ENCODE peak calls at places on chromosomes 3 and 15, in five cellular contexts. N, L, G, D and Z are unnamed samples.

GRCh38 chr15:85582719-85583089 is 202.3 kb downstream of the AKAP13 start:
- DNase-seq in N (no peak), L (no peak), G (no peak), D (no peak), Z (no peak)

GRCh38 chr15:31268911-31269784 is 57.5 kb upstream of the KLF13 start:
- DNase-seq in N (peak; percentile 5), L (no peak), G (no peak), D (no peak), Z (no peak)

GRCh38 chr3:188573286-188573928 is 419.4 kb downstream of the LPP start:
- DNase-seq in N (peak; percentile 18), L (no peak), G (no peak), D (no peak), Z (no peak)

GRCh38 chr3:98814799-98815450 is 51.8 kb downstream of the ST3GAL6 start:
- DNase-seq in N (no peak), L (no peak), G (no peak), D (no peak), Z (no peak)

GRCh38 chr15:51621917-51622268 is 678 bp downstream of the DMXL2 start:
- DNase-seq in N (peak; percentile 46), L (peak; percentile 21), G (peak; percentile 7), D (no peak), Z (peak; percentile 25)

GRCh38 chr3:27718459-27718858 is 3.7 kb downstream of the EOMES start:
- DNase-seq in N (no peak), L (no peak), G (no peak), D (no peak), Z (no peak)

GRCh38 chr3:177615015-177615414 is 417.7 kb upstream of the TBL1XR1 start:
- DNase-seq in N (no peak), L (no peak), G (peak; percentile 82), D (no peak), Z (no peak)

GRCh38 chr3:12194209-12194608 is 35.5 kb upstream of the TIMP4 start:
- DNase-seq in N (no peak), L (peak; percentile 36), G (no peak), D (no peak), Z (no peak)

GRCh38 chr3:197286678-197287077 is 11.7 kb downstream of the DLG1 start:
- DNase-seq in N (no peak), L (no peak), G (no peak), D (no peak), Z (no peak)

GRCh38 chr15:40038267-40038653 is 721 bp downstream of the SRP14 start:
- DNase-seq in N (no peak), L (no peak), G (no peak), D (no peak), Z (no peak)

GRCh38 chr3:141929341-141929995 is 53.0 kb downstream of the ATP1B3 start:
- DNase-seq in N (no peak), L (no peak), G (no peak), D (no peak), Z (no peak)

GRCh38 chr15:90264649-90265048 is 823 bp upstream of the NGRN start:
- DNase-seq in N (no peak), L (no peak), G (peak; percentile 60), D (no peak), Z (no peak)

GRCh38 chr3:67819447-67819846 is 165.0 kb upstream of the SUCLG2 start:
- DNase-seq in N (no peak), L (no peak), G (no peak), D (no peak), Z (no peak)

GRCh38 chr15:60134609-60135008 is 130.5 kb downstream of the FOXB1 start:
- DNase-seq in N (no peak), L (no peak), G (no peak), D (no peak), Z (no peak)

DNA sequence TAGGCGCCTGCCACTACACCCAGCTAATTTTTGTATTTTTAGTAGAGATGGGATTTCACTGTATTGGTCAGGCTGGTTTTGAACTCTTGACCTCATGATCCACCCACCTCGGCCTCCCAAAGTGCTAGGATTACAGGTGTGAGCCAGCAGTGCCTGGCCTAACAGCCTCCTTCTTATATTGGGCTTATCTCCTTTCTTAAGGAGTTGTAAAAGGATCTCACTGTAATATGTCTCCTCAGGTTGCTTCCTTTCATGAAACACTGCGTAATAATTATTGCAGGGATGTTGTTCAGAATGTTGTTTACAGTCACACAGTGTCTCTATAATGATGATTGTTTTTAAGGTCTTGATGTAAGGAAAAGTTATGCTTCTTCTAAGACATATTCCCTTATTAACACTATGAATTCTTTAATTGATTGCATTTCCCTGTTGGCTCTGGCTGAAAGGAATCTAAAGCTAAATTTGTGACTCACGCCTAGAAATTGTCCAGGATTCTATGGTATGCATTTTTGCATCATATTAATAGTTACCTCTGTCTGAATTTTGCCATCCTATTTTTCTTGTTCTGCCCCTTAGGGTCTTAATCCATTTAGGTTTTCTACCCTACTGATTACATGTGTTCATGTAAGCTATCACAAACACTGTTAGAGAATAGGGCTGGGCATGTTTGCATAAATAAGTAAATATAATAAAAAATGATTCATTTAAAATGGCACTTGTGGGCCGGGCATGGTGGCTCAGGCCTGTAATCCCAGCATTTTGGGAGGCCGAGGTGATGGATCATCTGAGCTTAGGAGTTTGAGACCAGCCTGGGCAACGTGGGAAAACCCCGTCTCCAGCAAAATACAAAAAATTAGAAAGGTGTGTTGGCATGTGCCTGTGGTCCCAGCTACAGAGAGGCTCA is 24.5 kb upstream of the RNF111 start:
- DNase-seq in N (no peak), L (no peak), G (no peak), D (no peak), Z (no peak)
- TF ChIP-seq SP1 in N (no peak), L (no peak), G (no peak), D (no peak), Z (no peak)

GRCh38 chr3:169390310-169390731 is 273.2 kb downstream of the MECOM start:
- DNase-seq in N (no peak), L (no peak), G (no peak), D (no peak), Z (no peak)
- TF ChIP-seq SP1 in N (no peak), L (no peak), G (no peak), D (no peak), Z (no peak)

GRCh38 chr3:129032716-129033115 is 27.9 kb upstream of the GP9 start:
- DNase-seq in N (no peak), L (no peak), G (no peak), D (no peak), Z (no peak)
- TF ChIP-seq SP1 in N (no peak), L (no peak), G (no peak), D (no peak), Z (no peak)

GRCh38 chr3:152307829-152308474 is 39.2 kb downstream of the MBNL1 start:
- DNase-seq in N (no peak), L (no peak), G (peak; percentile 58), D (no peak), Z (no peak)

GRCh38 chr3:152313430-152313829 is 44.7 kb downstream of the MBNL1 start:
- DNase-seq in N (no peak), L (no peak), G (no peak), D (no peak), Z (no peak)

GRCh38 chr3:152309031-152309430 is 40.3 kb downstream of the MBNL1 start:
- DNase-seq in N (no peak), L (no peak), G (no peak), D (no peak), Z (no peak)

GRCh38 chr3:152308475-152308844 is 39.7 kb downstream of the MBNL1 start:
- DNase-seq in N (no peak), L (no peak), G (no peak), D (no peak), Z (no peak)

DNA sequence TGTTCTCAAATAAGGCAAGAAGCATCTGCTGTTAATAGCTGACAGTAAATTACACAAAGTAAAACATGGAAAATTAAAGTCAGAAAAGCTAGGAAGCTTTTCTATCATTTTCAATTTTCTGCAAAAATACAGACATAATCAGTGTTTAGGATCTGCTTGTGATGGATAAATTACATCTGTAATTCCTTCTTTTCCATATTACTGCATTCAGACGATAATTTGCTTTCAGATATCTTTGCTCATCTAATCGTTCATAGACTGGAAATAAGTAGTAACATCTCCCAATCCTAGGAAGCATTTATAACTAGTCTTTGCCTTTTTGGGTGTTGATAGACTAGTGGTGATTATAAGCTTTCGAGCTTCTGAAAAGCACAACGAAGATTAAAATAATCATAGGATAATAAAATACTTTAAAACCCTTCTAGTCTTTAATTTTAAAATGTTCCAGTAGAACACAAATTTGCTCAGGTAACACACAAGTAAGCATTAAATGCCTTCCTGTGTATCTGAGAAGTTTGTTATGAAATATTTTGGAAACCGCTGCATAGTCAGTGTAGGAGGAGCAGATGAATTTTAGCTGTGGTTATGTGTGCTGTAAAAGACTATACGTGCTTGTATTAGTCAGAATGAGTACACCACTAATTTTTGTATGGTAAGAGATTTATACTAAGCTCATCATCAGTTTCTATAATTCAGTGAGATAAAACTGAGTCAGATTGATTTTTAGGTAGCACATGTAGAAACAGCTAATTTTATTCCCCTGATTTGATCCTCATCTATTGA is 41.0 kb downstream of the MBNL1 start:
- DNase-seq in N (no peak), L (no peak), G (no peak), D (no peak), Z (no peak)
- TF ChIP-seq SP1 in N (no peak), L (no peak), G (no peak), D (no peak), Z (no peak)

GRCh38 chr15:45161666-45162065 is 26.1 kb downstream of the SHF start:
- DNase-seq in N (no peak), L (no peak), G (no peak), D (no peak), Z (no peak)

GRCh38 chr15:45163508-45163856 is 24.3 kb downstream of the SHF start:
- DNase-seq in N (no peak), L (no peak), G (no peak), D (no peak), Z (no peak)

GRCh38 chr15:45164914-45165313 is 22.9 kb downstream of the SHF start:
- DNase-seq in N (no peak), L (no peak), G (no peak), D (no peak), Z (no peak)

GRCh38 chr15:45165536-45165935 is 22.2 kb downstream of the SHF start:
- DNase-seq in N (no peak), L (no peak), G (no peak), D (no peak), Z (no peak)

DNA sequence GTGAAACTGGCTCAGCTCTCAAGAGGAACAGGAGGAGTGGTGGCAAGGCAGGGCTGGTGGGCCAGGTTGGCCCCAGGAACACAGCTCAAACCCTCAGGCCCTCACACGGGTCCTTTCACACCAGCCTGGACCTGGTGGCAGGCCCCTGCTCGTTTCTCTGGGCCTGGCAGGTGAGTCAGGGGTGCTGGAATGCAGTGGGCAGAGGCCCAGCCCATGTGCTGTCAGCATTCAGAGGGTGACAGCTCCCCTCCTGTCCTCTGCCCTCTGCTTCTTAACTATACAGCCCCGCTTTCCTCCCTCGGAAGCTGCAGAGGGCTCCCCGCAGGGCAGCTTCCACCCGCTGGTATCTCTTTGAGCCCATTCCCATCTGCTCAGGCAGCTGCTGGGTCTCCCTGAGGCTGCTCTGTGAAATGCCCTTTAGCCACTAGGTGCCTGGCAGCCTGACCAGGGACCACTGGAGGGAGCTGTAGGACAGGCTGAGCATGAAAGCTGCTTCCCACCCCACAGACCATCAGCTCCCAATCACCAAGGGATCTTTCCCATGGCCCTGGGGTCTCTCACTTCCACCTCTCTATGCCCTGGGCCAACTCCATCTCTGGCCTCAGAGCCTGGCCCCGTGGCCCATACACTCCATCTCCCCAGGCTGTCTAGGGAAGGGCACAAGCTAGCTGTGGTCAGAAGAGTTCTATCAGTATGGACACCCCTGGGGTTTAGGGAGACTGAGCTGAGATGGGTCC is 24.8 kb downstream of the SHF start:
- DNase-seq in N (peak; percentile 90), L (peak; percentile 66), G (peak; percentile 76), D (peak; percentile 79), Z (peak; percentile 80)
- TF ChIP-seq SP1 in N (no peak), L (no peak), G (no peak), D (no peak), Z (no peak)

GRCh38 chr3:60364475-60364874 is 886.8 kb downstream of the FHIT start:
- DNase-seq in N (no peak), L (no peak), G (no peak), D (no peak), Z (no peak)
- TF ChIP-seq SP1 in N (no peak), L (no peak), G (no peak), D (no peak), Z (no peak)

GRCh38 chr3:41526995-41527573 is 327.8 kb downstream of the CTNNB1 start:
- DNase-seq in N (no peak), L (no peak), G (no peak), D (no peak), Z (no peak)
- TF ChIP-seq SP1 in N (no peak), L (no peak), G (no peak), D (no peak), Z (no peak)